ENCODE peak calls at places on chromosomes 3 and 15, in eight cellular contexts. T is heart left ventricle; J is WERI-Rb-1; W is CD4-positive, alpha-beta T cell; A is foreskin keratinocyte; D is PC-3; L is thoracic aorta; E is endodermal cell. G is an unnamed sample.

GRCh38 chr3:52144034-52144795 is 10.0 kb downstream of the POC1A start:
- DNase-seq in L (peak; percentile 74), A (peak; percentile 36), J (peak; percentile 88), D (peak; percentile 86), W (peak; percentile 87), T (peak; percentile 86), E (peak; percentile 94), G (peak; percentile 34)

GRCh38 chr3:129602730-129603560 is 3.5 kb downstream of the PLXND1 start:
- DNase-seq in W (no peak), L (peak; percentile 58), E (peak; percentile 93), T (peak; percentile 84), A (no peak), J (no peak), D (peak; percentile 58), G (no peak)

GRCh38 chr3:21673393-21673792 is 77.6 kb downstream of the ZNF385D start:
- DNase-seq in T (no peak), J (no peak), W (no peak), A (no peak), D (peak; percentile 92), L (no peak), E (no peak), G (no peak)

GRCh38 chr3:27653803-27654558 is 68.1 kb downstream of the EOMES start:
- DNase-seq in T (no peak), W (no peak), A (no peak), D (no peak), E (no peak), L (no peak), J (no peak), G (no peak)

GRCh38 chr15:48520376-48521155 is 124.9 kb downstream of the FBN1 start:
- DNase-seq in W (no peak), A (no peak), L (no peak), J (peak; percentile 20), E (peak; percentile 84), T (no peak), D (peak; percentile 22), G (no peak)

GRCh38 chr15:62639432-62639831 is 403.1 kb upstream of the TPM1 start:
- DNase-seq in T (no peak), L (no peak), D (no peak), A (no peak), J (no peak), E (no peak), W (no peak), G (no peak)

GRCh38 chr3:195356151-195357086 is 85.5 kb upstream of the XXYLT1 start:
- DNase-seq in T (peak; percentile 45), J (no peak), L (no peak), A (no peak), E (peak; percentile 53), D (no peak), W (no peak), G (no peak)

GRCh38 chr15:68439506-68439905 is 7.5 kb upstream of the ITGA11 start:
- DNase-seq in T (no peak), D (no peak), E (peak; percentile 21), W (no peak), J (no peak), A (no peak), L (no peak), G (no peak)

GRCh38 chr3:52306978-52307377 is 9.1 kb upstream of the DNAH1 start:
- DNase-seq in J (no peak), E (no peak), A (no peak), W (no peak), T (no peak), L (no peak), D (no peak), G (no peak)

GRCh38 chr15:71109890-71110289 is 5.4 kb upstream of the THSD4 start:
- DNase-seq in D (no peak), E (no peak), T (no peak), L (no peak), W (no peak), J (peak; percentile 52), A (no peak), G (no peak)

GRCh38 chr15:71112429-71112828 is 2.8 kb upstream of the THSD4 start:
- DNase-seq in W (no peak), L (no peak), T (no peak), J (no peak), D (peak; percentile 72), A (no peak), E (no peak), G (no peak)

GRCh38 chr15:71110800-71111565 is 4.3 kb upstream of the THSD4 start:
- DNase-seq in E (peak; percentile 62), J (no peak), T (no peak), L (no peak), D (no peak), A (no peak), W (no peak), G (no peak)

GRCh38 chr15:71114066-71114680 is 1.1 kb upstream of the THSD4 start:
- DNase-seq in A (peak; percentile 67), L (no peak), T (no peak), J (no peak), D (peak; percentile 84), E (peak; percentile 75), W (no peak), G (no peak)

GRCh38 chr15:71111950-71112349 is 3.3 kb upstream of the THSD4 start:
- DNase-seq in L (no peak), W (no peak), E (no peak), D (no peak), J (no peak), A (no peak), T (no peak), G (no peak)
- H3K27ac ChIP-seq in L (peak overlapping the region; percentile 31), W (no peak overlapping the region), E (no peak overlapping the region), D (peak overlapping the region; percentile 98), J (no peak overlapping the region), A (no peak overlapping the region), T (no peak overlapping the region), G (no peak overlapping the region)

DNA sequence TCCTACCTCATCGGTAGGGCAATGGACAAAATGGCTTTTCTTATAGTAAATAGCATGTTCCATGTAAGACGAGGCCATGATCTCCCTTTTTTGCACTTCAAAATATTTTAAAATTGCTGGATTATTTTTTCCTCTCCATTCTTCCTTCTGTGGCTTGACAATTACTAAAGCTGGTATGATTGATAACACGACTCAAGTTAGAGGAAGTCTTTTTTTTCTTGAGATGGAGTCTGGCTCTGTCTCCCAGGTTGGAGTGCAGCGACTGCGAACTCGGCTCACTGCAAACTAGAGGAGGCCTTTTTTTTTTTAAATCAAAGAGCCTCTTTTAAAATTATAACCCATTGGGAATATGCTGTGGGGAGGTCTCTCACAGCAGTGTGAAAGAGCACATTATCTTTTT is 124.5 kb upstream of the TBL1XR1 start:
- DNase-seq in A (no peak), J (no peak), E (no peak), W (no peak), L (no peak), D (no peak), T (no peak), G (no peak)
- H3K27ac ChIP-seq in A (no peak overlapping the region), J (no peak overlapping the region), E (no peak overlapping the region), W (no peak overlapping the region), L (peak overlapping the region; percentile 38), D (no peak overlapping the region), T (peak overlapping the region; percentile 40), G (no peak overlapping the region)

GRCh38 chr15:90990446-90990845 is 3.9 kb downstream of the PRC1 start:
- DNase-seq in E (no peak), A (no peak), T (no peak), J (no peak), L (no peak), D (no peak), W (no peak), G (no peak)

GRCh38 chr15:90988249-90988648 is 6.1 kb downstream of the PRC1 start:
- DNase-seq in L (no peak), W (no peak), J (peak; percentile 77), D (no peak), T (no peak), E (no peak), A (no peak), G (no peak)

GRCh38 chr15:90987561-90988141 is 6.7 kb downstream of the PRC1 start:
- DNase-seq in T (no peak), D (no peak), L (no peak), A (no peak), J (no peak), W (no peak), E (no peak), G (no peak)

GRCh38 chr15:90989040-90989768 is 5.1 kb downstream of the PRC1 start:
- DNase-seq in A (no peak), T (no peak), E (no peak), L (no peak), W (no peak), J (no peak), D (no peak), G (no peak)

GRCh38 chr15:90986790-90987507 is 7.4 kb downstream of the PRC1 start:
- DNase-seq in E (no peak), A (no peak), L (no peak), D (no peak), W (no peak), J (no peak), T (no peak), G (no peak)
- H3K27ac ChIP-seq in E (no peak overlapping the region), A (no peak overlapping the region), L (no peak overlapping the region), D (no peak overlapping the region), W (no peak overlapping the region), J (peak overlapping the region; percentile 78), T (no peak overlapping the region), G (no peak overlapping the region)

GRCh38 chr15:74396445-74397238 is 29.2 kb upstream of the CYP11A1 start:
- DNase-seq in T (no peak), A (peak; percentile 99), E (peak; percentile 71), J (no peak), W (no peak), L (no peak), D (peak; percentile 98), G (peak; percentile 99)

GRCh38 chr15:74394090-74394846 is 26.8 kb upstream of the CYP11A1 start:
- DNase-seq in T (no peak), J (no peak), D (no peak), L (no peak), W (no peak), A (no peak), E (no peak), G (no peak)

GRCh38 chr15:74396146-74396438 is 28.6 kb upstream of the CYP11A1 start:
- DNase-seq in E (peak; percentile 60), A (peak; percentile 53), D (peak; percentile 30), J (no peak), W (no peak), L (no peak), T (no peak), G (no peak)

GRCh38 chr15:74397239-74398068 is 30.0 kb upstream of the CYP11A1 start:
- DNase-seq in D (peak; percentile 64), J (no peak), L (no peak), W (no peak), A (peak; percentile 70), E (no peak), T (no peak), G (peak; percentile 48)

DNA sequence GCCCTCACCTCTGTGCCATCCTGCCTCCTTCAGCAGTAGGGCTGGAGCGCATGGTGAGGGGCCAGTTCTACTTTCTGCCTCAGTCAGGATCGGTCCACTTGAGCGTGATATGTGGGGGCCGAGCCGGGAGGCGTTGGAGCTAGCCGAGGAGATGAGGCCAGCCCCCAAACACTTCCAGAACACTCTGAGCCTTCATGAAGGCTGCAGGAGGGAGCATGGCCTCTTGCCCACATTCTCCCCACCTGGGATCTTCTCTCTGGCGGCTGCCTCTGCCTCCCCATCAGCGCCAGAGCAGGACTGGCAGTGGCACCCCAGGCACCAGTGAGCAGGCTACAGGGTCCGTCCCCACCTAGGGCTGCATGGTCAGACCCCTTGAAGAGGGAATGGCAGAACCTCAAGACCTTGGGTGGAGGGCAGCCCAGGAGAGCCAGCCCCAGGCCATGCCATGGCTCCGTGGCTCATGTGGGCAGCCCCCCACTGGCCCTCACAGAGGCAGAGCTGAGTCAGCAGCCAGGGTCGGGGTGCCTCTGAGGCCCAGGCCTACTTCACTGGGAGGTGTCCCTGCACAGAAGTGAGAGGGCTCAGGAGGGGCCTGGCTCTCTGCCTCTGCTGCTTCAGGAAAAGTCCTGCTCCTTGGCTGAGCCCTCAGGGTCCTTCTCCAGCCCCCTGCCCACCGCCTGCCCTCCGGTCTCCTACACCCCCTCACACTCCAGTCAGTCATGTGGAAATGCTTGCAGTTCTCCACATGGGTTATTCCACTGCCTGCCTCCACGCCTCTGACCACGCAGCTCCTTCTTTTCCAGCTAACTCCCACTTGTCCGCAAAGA is 28.1 kb upstream of the CYP11A1 start:
- DNase-seq in W (no peak), A (no peak), L (no peak), J (no peak), T (no peak), E (no peak), D (no peak), G (no peak)
- H3K27ac ChIP-seq in W (no peak overlapping the region), A (peak overlapping the region; percentile 97), L (no peak overlapping the region), J (no peak overlapping the region), T (no peak overlapping the region), E (no peak overlapping the region), D (peak overlapping the region; percentile 100), G (peak overlapping the region; percentile 96)

G was measured in epithelial cell of prostate.